ENCODE peak calls at places on chromosomes 7 and 10, in four cellular contexts. E is K562, J is HCT116, W is HepG2. O is an unnamed sample.

GRCh38 chr10:68517188-68517587 is 10.1 kb downstream of the SLC25A16 start:
- DNase-seq in E (no peak), J (no peak), W (peak), O (no peak)

GRCh38 chr10:70885931-70886903 is 2.1 kb downstream of the PCBD1 start:
- DNase-seq in W (no peak), E (no peak), J (no peak), O (no peak)

GRCh38 chr7:137933270-137934017 is 68.4 kb downstream of the CREB3L2 start:
- DNase-seq in E (peak), J (no peak), W (no peak), O (no peak)

GRCh38 chr7:16933296-16934248 is 51.8 kb upstream of the AGR3 start:
- DNase-seq in J (no peak), W (no peak), E (no peak), O (no peak)

GRCh38 chr7:155731871-155732270 is 80.4 kb downstream of the SHH start:
- DNase-seq in J (no peak), W (no peak), E (no peak), O (no peak)

GRCh38 chr10:128161031-128161430 is 34.8 kb upstream of the MKI67 start:
- DNase-seq in E (no peak), J (no peak), W (no peak), O (no peak)

GRCh38 chr7:22205631-22206030 is 151.3 kb downstream of the RAPGEF5 start:
- DNase-seq in W (no peak), E (no peak), J (no peak), O (no peak)

GRCh38 chr7:129095258-129095657 is 40.3 kb upstream of the TNPO3 start:
- DNase-seq in J (no peak), E (no peak), W (no peak), O (no peak)

GRCh38 chr10:110989016-110989415 is 69.6 kb downstream of the SHOC2 start:
- DNase-seq in J (no peak), E (no peak), W (no peak), O (no peak)

GRCh38 chr7:1694981-1695511 is 25.0 kb downstream of the ELFN1 start:
- DNase-seq in W (no peak), E (no peak), J (no peak), O (no peak)

GRCh38 chr7:142864980-142865747 is 10.3 kb downstream of the EPHB6 start:
- DNase-seq in E (no peak), W (no peak), J (no peak), O (no peak)

GRCh38 chr7:30912986-30913671 is 1.5 kb downstream of the AQP1 start:
- DNase-seq in W (no peak), E (no peak), J (no peak), O (no peak)

GRCh38 chr10:75187961-75188426 is 22.6 kb upstream of the VDAC2 start:
- DNase-seq in W (peak), E (peak), J (peak), O (no peak)

GRCh38 chr7:157702311-157703023 is 365.7 kb downstream of the DNAJB6 start:
- DNase-seq in E (no peak), J (no peak), W (no peak), O (no peak)

GRCh38 chr7:42550706-42551470 is 313.9 kb upstream of the GLI3 start:
- DNase-seq in J (no peak), E (no peak), W (no peak), O (no peak)

GRCh38 chr10:58335306-58336005 is 650 bp downstream of the UBE2D1 start:
- DNase-seq in E (peak), W (peak), J (peak), O (peak)

GRCh38 chr10:123848564-123849457 is 42.8 kb downstream of the CPXM2 start:
- DNase-seq in J (no peak), W (no peak), E (no peak), O (no peak)

GRCh38 chr7:1536105-1536767 is 5.7 kb downstream of the MAFK start:
- DNase-seq in E (no peak), W (no peak), J (no peak), O (no peak)

GRCh38 chr10:99799613-99800012 is 17.2 kb downstream of the ABCC2 start:
- DNase-seq in E (no peak), W (no peak), J (no peak), O (no peak)

GRCh38 chr10:49605939-49606509 is 4.1 kb upstream of the SLC18A3 start:
- DNase-seq in W (no peak), E (no peak), J (no peak), O (no peak)

GRCh38 chr7:152859781-152860191 is 100.2 kb downstream of the ACTR3B start:
- DNase-seq in J (peak), W (peak), E (peak), O (no peak)

GRCh38 chr10:79070091-79070610 is 1.4 kb downstream of the ZMIZ1 start:
- DNase-seq in E (peak), J (no peak), W (no peak), O (no peak)

GRCh38 chr7:69813637-69814240 is 215.5 kb downstream of the AUTS2 start:
- DNase-seq in J (no peak), W (no peak), E (no peak), O (no peak)

GRCh38 chr7:81710751-81711150 is 59.1 kb downstream of the HGF start:
- DNase-seq in E (no peak), J (no peak), W (no peak), O (no peak)

GRCh38 chr10:26513101-26513500 is 75.0 kb downstream of the APBB1IP start:
- DNase-seq in W (no peak), E (no peak), J (no peak), O (no peak)

GRCh38 chr7:42997611-42998010 is 65.4 kb downstream of the MRPL32 start:
- DNase-seq in J (no peak), E (no peak), W (no peak), O (no peak)

GRCh38 chr7:38368191-38368605 is 94.8 kb upstream of the TARP start:
- DNase-seq in E (peak), J (peak), W (peak), O (peak)

GRCh38 chr10:19874190-19874589 is 58.0 kb downstream of the PLXDC2 start:
- DNase-seq in W (no peak), J (no peak), E (no peak), O (no peak)

GRCh38 chr10:98260350-98260749 is 7.6 kb downstream of the LOXL4 start:
- DNase-seq in E (no peak), W (no peak), J (no peak), O (no peak)

GRCh38 chr10:79047875-79048638 is 20.7 kb upstream of the ZMIZ1 start:
- DNase-seq in J (no peak), E (peak), W (no peak), O (no peak)

GRCh38 chr10:31508882-31509281 is 189.9 kb downstream of the ZEB1 start:
- DNase-seq in W (no peak), E (no peak), J (no peak), O (no peak)
- TF ChIP-seq TCF7L2 in W (no peak), E (no peak), J (no peak), O (no peak)

DNA sequence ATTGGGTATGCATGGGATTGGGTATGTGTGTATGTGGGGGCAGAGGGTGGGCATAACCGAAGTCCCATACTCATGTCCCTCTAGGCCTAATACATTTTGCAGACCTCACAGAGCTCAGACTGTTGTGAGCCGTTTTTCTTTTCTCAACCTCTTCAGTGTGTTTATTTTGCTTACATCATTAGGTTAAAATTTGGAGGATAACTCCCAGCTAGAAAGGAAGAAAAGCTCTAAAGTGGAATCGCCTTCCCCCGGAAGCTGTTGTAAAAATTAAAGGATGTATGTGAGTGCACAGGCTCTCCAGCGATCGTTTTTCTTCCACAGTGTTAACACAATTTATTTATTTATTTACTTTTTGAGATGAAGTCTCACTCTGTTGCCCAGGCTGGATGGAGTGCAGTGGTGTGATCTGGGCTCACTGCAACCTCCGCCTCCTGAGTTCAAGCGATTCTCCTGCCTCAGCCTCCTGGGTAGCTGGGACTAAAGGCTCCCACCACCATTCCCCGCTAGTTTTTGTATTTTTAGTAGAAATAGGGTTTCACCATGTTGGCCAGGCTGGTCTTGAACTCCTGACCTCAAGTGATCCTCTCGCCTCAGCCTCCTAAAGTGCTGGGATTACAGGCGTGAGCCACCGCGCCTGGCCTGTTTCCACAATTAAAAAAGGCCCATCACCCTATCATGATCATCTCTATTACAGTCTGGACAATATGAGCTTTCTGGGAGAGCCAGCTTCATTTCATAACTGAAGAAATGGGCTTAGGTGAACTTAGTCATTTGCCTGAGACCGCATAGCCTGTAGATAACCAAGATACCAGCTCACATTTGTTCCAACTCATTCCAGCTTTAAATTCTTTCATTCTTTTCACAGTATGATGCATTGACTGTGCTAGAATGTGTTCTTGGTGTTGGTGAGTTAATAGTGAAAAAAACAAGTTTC is 1.7 kb upstream of the H2AZ2 start:
- DNase-seq in E (peak), W (no peak), J (no peak), O (no peak)
- H3K4me3 ChIP-seq in E (peak), W (peak), J (peak), O (peak)

DNA sequence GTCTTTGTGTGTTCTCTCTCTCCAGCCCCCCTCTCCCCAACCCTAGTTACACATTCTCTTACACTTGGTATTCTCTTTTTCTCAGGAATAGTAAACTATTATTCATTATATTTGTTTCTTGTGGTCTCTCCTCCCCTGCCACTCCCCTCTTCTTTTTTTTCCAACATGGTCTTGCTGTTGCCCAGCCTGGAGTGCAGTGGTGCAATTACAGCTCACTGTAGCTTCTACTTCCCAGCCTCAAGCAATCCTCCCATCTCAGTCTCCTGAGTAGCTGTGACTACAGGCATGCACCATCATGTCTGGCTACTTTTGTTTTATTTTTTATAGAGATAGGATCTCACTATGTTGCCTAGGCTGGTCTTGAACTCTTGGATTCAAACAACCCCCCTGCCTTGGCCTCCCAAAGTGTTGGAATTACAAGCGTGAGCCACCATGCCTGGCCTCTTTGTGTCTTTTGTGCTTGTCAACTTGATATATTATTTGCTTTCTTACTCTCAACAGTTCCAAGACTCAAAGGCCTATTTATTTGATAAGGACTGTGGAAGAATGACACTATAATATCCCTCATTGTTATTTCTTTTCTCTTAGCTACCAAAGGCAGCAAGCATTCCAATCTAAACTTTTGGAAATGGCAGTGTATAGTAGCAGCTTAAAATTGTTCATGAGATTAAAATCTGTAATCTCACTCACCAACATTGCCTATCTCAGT is 66.9 kb downstream of the MLLT10 start:
- DNase-seq in E (no peak), W (peak), J (no peak), O (no peak)
- TF ChIP-seq SIN3A in E (no peak), W (no peak), J (no peak), O (no peak)

GRCh38 chr7:100978300-100978699 is 8.9 kb downstream of the MUC12 start:
- DNase-seq in W (no peak), E (no peak), J (no peak), O (no peak)

DNA sequence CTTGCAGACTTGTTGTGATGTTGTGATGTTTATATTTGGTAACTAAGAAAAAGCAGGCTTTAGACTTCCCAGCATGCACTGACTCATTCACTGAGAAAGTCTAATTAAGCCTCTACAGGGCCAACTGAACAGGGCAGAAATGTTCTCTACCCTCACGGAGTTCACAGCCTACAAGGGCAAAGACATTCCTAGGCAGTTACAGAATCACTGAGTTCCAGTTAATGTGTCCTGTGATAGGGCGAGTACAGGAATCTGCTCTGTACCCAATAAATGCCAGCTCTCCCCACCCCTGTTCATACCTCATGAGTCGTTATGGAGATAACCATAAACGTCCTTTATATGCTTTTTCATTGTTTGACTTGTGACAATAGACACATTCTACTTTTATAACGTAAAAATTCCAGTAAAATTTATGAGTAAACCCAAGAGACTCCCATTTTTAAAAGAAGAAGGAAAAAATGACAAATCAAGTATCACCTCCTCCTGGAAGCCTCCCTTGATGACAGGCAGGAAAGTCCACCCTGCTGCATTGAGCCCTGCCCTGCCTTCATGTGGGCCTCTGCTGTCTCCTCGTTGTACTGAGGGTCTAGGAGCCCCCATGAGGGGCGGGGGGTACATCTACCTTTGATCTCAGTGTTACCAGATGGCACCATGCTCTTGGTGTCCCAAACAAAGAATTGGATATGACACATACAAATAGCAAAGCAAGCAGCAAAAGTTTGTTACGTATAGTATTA is 14.3 kb downstream of the MUC12 start:
- DNase-seq in E (no peak), J (peak), W (no peak), O (peak)
- TF ChIP-seq TCF7L2 in E (no peak), J (no peak), W (no peak), O (peak)

GRCh38 chr10:63268798-63269503 is 135.8 kb downstream of the NRBF2 start:
- DNase-seq in E (peak), J (peak), W (peak), O (peak)
- H3K4me3 ChIP-seq in E (peak), J (peak), W (peak), O (peak)

DNA sequence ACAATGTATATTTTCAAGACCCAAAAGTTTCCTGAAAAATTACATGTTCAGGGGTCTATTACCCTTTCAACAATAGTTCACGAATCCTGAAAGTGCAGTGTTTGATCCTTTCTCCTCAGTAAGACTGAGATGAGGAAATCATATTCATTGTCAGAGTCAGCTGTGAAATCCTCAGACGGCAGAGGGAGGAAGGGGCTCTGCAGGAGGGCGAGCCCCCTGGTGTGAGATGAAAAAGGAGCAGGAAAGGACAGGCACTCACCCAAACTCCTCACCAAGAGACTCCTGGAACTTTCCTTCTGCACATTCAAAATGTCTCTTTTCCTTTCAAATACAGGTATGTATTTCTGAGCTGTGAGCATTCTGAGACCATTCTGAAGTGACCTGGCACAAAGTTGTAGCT is 150.3 kb upstream of the HABP2 start:
- DNase-seq in J (no peak), W (no peak), E (no peak), O (no peak)
- TF ChIP-seq SIN3A in J (no peak), W (no peak), E (no peak), O (no peak)

GRCh38 chr10:87538092-87538795 is 33.6 kb downstream of the MINPP1 start:
- DNase-seq in J (no peak), E (no peak), W (no peak), O (no peak)
- TF ChIP-seq TCF7L2 in J (no peak), E (no peak), W (no peak), O (no peak)

DNA sequence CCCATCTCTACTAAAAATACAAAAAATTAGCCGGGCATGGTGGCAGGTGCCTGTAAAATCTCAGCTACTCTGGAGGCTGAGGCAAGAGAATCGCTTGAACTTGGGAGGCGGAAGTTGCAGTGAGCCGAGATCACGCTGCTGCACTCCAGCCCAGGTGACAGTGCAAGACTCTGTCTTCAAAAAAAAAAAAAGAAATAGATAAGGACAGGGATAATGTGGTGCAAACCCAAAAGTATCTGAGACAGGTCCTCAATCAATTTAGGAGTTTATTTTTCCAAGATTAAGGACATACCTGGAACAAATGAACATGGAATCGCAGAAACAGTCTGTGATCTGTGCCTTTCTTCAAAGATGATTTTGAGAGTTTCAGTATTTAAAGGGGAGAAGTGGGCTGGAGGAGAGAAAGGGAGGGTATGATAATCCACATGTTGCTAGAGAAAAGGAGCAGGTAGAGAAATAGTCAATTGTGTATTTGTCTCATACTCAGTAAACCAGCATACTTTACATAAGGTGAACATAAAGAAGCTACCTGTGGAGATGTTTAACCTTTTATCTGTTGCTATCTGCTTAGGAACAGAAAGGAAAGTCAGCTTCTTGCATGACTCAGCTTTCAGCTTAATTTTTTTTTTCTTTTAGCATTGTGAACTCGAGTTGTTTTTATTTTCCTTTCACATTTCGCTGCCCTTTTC is 4.9 kb upstream of the MTPN start:
- DNase-seq in J (no peak), W (no peak), E (peak), O (no peak)
- H3K4me3 ChIP-seq in J (no peak), W (no peak), E (no peak), O (no peak)

DNA sequence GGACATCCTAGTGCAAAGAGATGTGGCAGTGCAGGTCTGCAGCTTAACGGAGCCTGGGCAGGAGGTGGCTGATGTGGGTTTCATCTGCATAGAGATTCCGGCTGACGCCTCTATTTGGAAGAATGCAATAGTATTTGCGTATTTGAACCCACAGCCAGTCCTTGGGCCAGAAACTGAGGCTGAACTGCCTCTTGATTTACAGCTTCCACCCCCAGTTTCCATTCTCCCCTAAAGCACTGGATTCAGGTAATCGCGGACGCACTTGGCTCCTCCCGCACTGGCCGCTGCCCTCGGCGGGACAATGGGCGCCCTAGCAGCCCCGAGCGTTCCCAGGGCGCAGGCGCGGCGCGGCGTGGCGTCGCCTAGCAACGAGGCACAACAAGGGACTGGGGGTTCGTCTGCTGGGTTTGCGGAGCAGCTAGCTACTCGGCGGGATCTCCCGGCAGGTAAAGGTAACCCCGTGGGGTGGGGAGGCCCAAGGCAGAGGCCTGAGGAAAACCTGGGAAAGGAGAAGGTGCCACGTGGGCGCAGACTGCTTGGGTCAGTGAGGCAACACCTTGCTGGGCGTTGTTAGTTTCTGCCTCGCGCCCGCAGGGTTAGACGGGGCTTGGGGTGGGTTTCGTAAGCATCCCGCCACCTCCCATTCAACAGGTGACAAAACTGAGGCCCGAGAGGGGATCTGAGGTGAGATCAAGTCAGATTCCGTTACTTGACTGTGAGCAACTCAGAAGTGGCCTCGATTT is at the start of gene ARMC3:
- DNase-seq in J (peak), W (peak), E (peak), O (peak)
- TF ChIP-seq SIN3A in J (no peak), W (no peak), E (no peak), O (no peak)

DNA sequence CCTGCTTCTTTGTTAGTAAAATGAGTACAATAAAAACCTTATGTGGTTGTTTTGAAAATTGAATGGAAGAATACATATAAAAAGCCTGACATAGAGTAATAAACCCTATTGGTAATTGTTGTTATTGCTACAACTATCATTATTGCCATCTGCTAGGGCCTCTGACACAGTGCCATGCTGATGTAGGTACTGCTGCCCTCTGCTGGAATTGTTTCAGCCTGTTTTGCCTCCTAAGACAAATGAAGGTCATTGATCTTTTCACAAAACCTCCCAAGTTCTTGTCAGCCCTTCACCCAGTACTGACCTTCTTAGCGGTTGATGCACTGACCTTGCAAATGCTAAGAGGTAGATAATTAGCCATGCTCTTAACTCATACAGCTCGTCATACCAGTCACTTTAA is 975.3 kb downstream of the SORCS1 start:
- DNase-seq in E (no peak), W (peak), J (no peak), O (peak)
- TF ChIP-seq TCF7L2 in E (no peak), W (no peak), J (no peak), O (no peak)

O was measured in Panc1.